ENCODE peak calls at places on chromosomes 4 and X, in ten cellular contexts. T is left lung, S is GM06990, Q is HFFc6, C is AG09319, Z is cardiac fibroblast, E is ovary, B is right lobe of liver, G is WTC11, M is heart right ventricle. L is an unnamed sample.
A peak's percentile ranks its signal among the peaks of the same experiment; 100 is the strongest.

GRCh38 chr4:127155121-127155520 is 477.6 kb upstream of the INTU start:
- DNase-seq in T (no peak), S (no peak), Q (no peak), C (no peak), Z (no peak), E (no peak), B (no peak), G (no peak), M (no peak), L (no peak)

GRCh38 chrX:37912286-37912685 is 64.9 kb upstream of the DYNLT3 start:
- DNase-seq in T (no peak), S (no peak), Q (no peak), C (no peak), Z (no peak), E (no peak), B (no peak), G (no peak), M (no peak), L (no peak)

GRCh38 chrX:10033360-10034007 is 66.3 kb downstream of the CLDN34 start:
- DNase-seq in T (no peak), S (no peak), Q (peak; percentile 14), C (no peak), Z (no peak), E (no peak), B (no peak), G (no peak), M (no peak), L (no peak)

GRCh38 chr4:82839624-82840023 is 41.0 kb upstream of the SCD5 start:
- DNase-seq in T (no peak), S (no peak), Q (no peak), C (no peak), Z (peak; percentile 38), E (no peak), B (no peak), G (no peak), M (no peak), L (no peak)

GRCh38 chr4:115537387-115537786 is 424.0 kb upstream of the NDST4 start:
- DNase-seq in T (no peak), S (no peak), Q (no peak), C (no peak), Z (peak; percentile 0), E (no peak), B (no peak), G (no peak), M (no peak), L (no peak)

GRCh38 chr4:2075987-2076907 is 17.1 kb downstream of the NAT8L start:
- DNase-seq in T (no peak), S (no peak), Q (no peak), C (no peak), Z (no peak), E (no peak), B (peak; percentile 40), G (no peak), M (no peak), L (peak; percentile 83)

GRCh38 chr4:8306511-8307021 is 37.0 kb downstream of the HTRA3 start:
- DNase-seq in T (peak; percentile 72), S (no peak), Q (no peak), C (no peak), Z (no peak), E (peak; percentile 60), B (peak; percentile 41), G (peak; percentile 19), M (no peak), L (no peak)

GRCh38 chr4:108141213-108142045 is 27.3 kb downstream of the LEF1 start:
- DNase-seq in T (no peak), S (no peak), Q (no peak), C (peak; percentile 3), Z (no peak), E (no peak), B (no peak), G (no peak), M (no peak), L (no peak)

GRCh38 chrX:153882557-153882956 is 3.4 kb downstream of the L1CAM start:
- DNase-seq in T (no peak), S (no peak), Q (no peak), C (no peak), Z (no peak), E (no peak), B (no peak), G (no peak), M (no peak), L (no peak)

GRCh38 chrX:153885208-153885787 is 675 bp downstream of the L1CAM start:
- DNase-seq in T (no peak), S (peak; percentile 18), Q (no peak), C (no peak), Z (no peak), E (no peak), B (no peak), G (no peak), M (no peak), L (no peak)

GRCh38 chrX:153883163-153883843 is 2.7 kb downstream of the L1CAM start:
- DNase-seq in T (no peak), S (no peak), Q (no peak), C (no peak), Z (no peak), E (no peak), B (no peak), G (no peak), M (no peak), L (no peak)

GRCh38 chrX:153885968-153886903 is at the start of gene L1CAM:
- DNase-seq in T (no peak), S (peak; percentile 3), Q (no peak), C (no peak), Z (no peak), E (no peak), B (no peak), G (peak; percentile 49), M (no peak), L (no peak)

DNA sequence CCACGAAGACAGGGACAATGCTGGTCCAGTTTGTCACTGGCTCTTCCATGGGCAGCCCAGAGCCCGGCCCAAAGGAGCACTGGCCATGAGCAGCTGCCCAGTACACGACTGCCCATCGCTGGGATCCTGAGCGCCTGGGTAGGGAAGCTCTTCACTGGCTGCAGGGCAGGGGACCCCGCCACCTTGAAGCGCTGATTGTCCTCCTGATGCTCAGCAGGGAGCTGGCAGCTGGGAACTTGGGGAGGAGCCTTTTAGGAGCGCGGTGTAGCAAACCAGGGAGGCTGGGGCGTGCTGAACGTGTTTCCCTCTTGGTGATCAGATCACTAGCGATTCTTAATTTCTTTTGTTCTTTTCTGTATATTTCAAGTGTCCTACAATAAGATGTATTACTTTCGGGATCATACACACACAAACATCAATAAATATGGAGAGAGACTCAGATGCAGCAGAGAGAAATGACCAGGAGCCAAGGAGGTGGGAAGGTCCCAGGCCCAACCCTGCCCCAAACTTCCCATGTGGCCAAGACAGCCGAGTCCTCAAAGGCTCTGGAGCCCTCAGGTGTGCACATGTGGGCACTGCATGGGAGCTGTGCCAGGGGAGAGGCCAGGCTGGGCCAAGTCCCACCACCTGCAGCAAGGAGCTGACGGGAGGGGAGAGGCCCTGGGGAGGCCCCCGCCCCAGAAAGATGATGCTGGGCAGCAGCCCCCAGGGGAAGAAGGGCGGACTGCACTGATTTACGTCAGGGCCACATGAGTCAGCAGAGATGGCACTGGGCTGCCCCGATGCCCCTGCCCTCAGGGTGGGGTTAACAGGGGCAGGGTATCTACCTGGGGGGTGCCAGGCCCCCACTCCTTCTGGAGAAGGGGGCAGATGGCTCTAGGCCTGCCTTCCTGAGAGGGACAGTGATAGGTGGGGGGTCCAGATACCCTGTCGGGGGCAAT is 1.6 kb downstream of the L1CAM start:
- DNase-seq in T (no peak), S (peak; percentile 0), Q (no peak), C (no peak), Z (no peak), E (no peak), B (no peak), G (no peak), M (no peak), L (no peak)
- TF ChIP-seq CTCF in T (no peak), S (no peak), Q (no peak), C (no peak), Z (no peak), E (no peak), B (no peak), G (no peak), M (no peak), L (no peak)

GRCh38 chr4:183347586-183347985 is 25.4 kb upstream of the CLDN24 start:
- DNase-seq in T (no peak), S (no peak), Q (peak; percentile 29), C (no peak), Z (peak; percentile 45), E (no peak), B (no peak), G (no peak), M (no peak), L (no peak)
- TF ChIP-seq CTCF in T (no peak), S (no peak), Q (no peak), C (no peak), Z (no peak), E (no peak), B (no peak), G (no peak), M (no peak), L (no peak)

DNA sequence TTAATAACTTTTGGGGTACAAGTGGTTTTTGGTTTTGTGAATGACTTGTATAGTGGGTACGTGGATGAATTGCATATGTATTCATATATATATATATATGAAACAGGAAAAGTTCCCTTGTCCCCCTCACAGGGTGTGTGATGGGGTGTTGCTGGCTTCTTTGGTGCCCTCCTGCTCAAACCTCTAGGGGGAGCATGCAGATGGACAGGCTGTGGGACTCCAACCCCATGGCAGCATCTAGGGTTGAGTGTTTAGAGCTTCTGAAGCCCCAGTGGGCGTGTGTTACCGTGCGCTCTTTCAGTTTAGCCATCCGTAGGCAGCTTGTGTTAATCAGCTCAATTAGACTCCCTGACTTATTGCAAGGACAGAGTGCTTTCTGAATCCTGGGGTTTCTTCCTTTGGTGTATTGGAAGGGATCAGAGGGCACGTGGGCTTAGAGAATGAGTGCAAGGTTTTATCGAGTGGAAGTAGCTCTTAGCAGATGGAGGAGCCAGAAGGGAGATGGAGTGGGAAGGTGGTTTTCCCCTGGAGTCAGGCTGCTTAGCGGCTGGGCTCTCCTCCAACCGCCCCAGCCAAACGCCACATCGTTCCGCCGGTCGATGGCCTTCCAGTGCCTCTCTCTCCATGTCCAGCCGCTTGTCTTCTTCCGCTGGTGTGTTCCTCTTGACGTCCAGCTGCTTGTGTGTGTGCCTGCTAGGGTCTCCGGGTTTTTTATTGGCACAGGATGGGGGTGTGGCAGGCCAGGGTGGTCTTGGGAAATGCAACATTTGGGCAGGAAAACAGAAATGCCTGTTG is 674.4 kb upstream of the LCORL start:
- DNase-seq in T (peak; percentile 58), S (no peak), Q (no peak), C (no peak), Z (no peak), E (no peak), B (no peak), G (peak; percentile 24), M (no peak), L (no peak)
- TF ChIP-seq CTCF in T (no peak), S (no peak), Q (peak; percentile 57), C (no peak), Z (no peak), E (no peak), B (no peak), G (no peak), M (no peak), L (no peak)

GRCh38 chr4:40720931-40721330 is 28.8 kb upstream of the NSUN7 start:
- DNase-seq in T (no peak), S (no peak), Q (no peak), C (no peak), Z (no peak), E (no peak), B (no peak), G (no peak), M (no peak), L (no peak)

GRCh38 chr4:40720351-40720750 is 29.4 kb upstream of the NSUN7 start:
- DNase-seq in T (no peak), S (no peak), Q (no peak), C (no peak), Z (no peak), E (no peak), B (no peak), G (no peak), M (no peak), L (no peak)

GRCh38 chr4:40721730-40722171 is 28.0 kb upstream of the NSUN7 start:
- DNase-seq in T (no peak), S (peak; percentile 36), Q (peak; percentile 32), C (no peak), Z (peak; percentile 25), E (no peak), B (no peak), G (no peak), M (no peak), L (no peak)

GRCh38 chr4:40718571-40718970 is 31.2 kb upstream of the NSUN7 start:
- DNase-seq in T (no peak), S (no peak), Q (no peak), C (no peak), Z (no peak), E (no peak), B (no peak), G (peak; percentile 26), M (no peak), L (no peak)

GRCh38 chr4:40719008-40719623 is 30.6 kb upstream of the NSUN7 start:
- DNase-seq in T (no peak), S (no peak), Q (peak; percentile 52), C (peak; percentile 22), Z (peak; percentile 68), E (no peak), B (no peak), G (no peak), M (no peak), L (no peak)
- TF ChIP-seq CTCF in T (peak; percentile 10), S (peak; percentile 75), Q (peak; percentile 78), C (peak; percentile 69), Z (peak; percentile 54), E (peak; percentile 44), B (peak; percentile 66), G (no peak), M (no peak), L (peak; percentile 52)

L was measured in osteocyte.